ENCODE peak calls at places on chromosome 5, in seven cellular contexts. One of them, this sample, is unnamed.

GRCh38 chr5:9156282-9156681 is 389.6 kb downstream of the SEMA5A start:
- DNase-seq in lung microvascular endothelial cell: peak; percentile 49
- DNase-seq in T-cell: no peak
- DNase-seq in heart left ventricle: peak; percentile 36
- DNase-seq in fibroblast of the conjunctiva: peak; percentile 44
- DNase-seq in occipital lobe: peak; percentile 17
- DNase-seq in breast epithelium: no peak
- DNase-seq in this sample: no peak

GRCh38 chr5:56264417-56265025 is 31.4 kb upstream of the ANKRD55 start:
- DNase-seq in lung microvascular endothelial cell: peak; percentile 59
- DNase-seq in breast epithelium: no peak
- DNase-seq in fibroblast of the conjunctiva: peak; percentile 28
- DNase-seq in occipital lobe: no peak
- DNase-seq in heart left ventricle: no peak
- DNase-seq in T-cell: no peak
- DNase-seq in this sample: peak; percentile 66

GRCh38 chr5:83484294-83484693 is 12.8 kb downstream of the VCAN start:
- DNase-seq in breast epithelium: no peak
- DNase-seq in fibroblast of the conjunctiva: no peak
- DNase-seq in T-cell: no peak
- DNase-seq in lung microvascular endothelial cell: no peak
- DNase-seq in occipital lobe: no peak
- DNase-seq in heart left ventricle: no peak
- DNase-seq in this sample: no peak

GRCh38 chr5:150322202-150322601 is 19.5 kb upstream of the ARSI start:
- DNase-seq in breast epithelium: no peak
- DNase-seq in fibroblast of the conjunctiva: no peak
- DNase-seq in lung microvascular endothelial cell: peak; percentile 56
- DNase-seq in occipital lobe: no peak
- DNase-seq in T-cell: no peak
- DNase-seq in heart left ventricle: no peak
- DNase-seq in this sample: peak; percentile 26

GRCh38 chr5:139733698-139734491 is 61.7 kb upstream of the PSD2 start:
- DNase-seq in heart left ventricle: no peak
- DNase-seq in fibroblast of the conjunctiva: no peak
- DNase-seq in lung microvascular endothelial cell: no peak
- DNase-seq in breast epithelium: no peak
- DNase-seq in occipital lobe: peak; percentile 78
- DNase-seq in T-cell: no peak
- DNase-seq in this sample: no peak

GRCh38 chr5:171424726-171425125 is 5.3 kb downstream of the FGF18 start:
- DNase-seq in T-cell: no peak
- DNase-seq in fibroblast of the conjunctiva: no peak
- DNase-seq in breast epithelium: no peak
- DNase-seq in occipital lobe: no peak
- DNase-seq in lung microvascular endothelial cell: no peak
- DNase-seq in heart left ventricle: no peak
- DNase-seq in this sample: no peak

GRCh38 chr5:37668524-37669047 is 171.3 kb downstream of the GDNF start:
- DNase-seq in occipital lobe: no peak
- DNase-seq in breast epithelium: peak; percentile 60
- DNase-seq in fibroblast of the conjunctiva: peak; percentile 77
- DNase-seq in lung microvascular endothelial cell: peak; percentile 97
- DNase-seq in heart left ventricle: peak; percentile 67
- DNase-seq in T-cell: no peak
- DNase-seq in this sample: peak; percentile 96

GRCh38 chr5:153782589-153783238 is 256.0 kb downstream of the FAM114A2 start:
- DNase-seq in breast epithelium: no peak
- DNase-seq in lung microvascular endothelial cell: peak; percentile 65
- DNase-seq in occipital lobe: no peak
- DNase-seq in heart left ventricle: no peak
- DNase-seq in T-cell: no peak
- DNase-seq in fibroblast of the conjunctiva: no peak
- DNase-seq in this sample: no peak

GRCh38 chr5:53501054-53501453 is 20.6 kb downstream of the FST start:
- DNase-seq in occipital lobe: no peak
- DNase-seq in breast epithelium: no peak
- DNase-seq in lung microvascular endothelial cell: no peak
- DNase-seq in heart left ventricle: no peak
- DNase-seq in fibroblast of the conjunctiva: no peak
- DNase-seq in T-cell: no peak
- DNase-seq in this sample: no peak

GRCh38 chr5:7837401-7837800 is 13.5 kb downstream of the CFAP90 start:
- DNase-seq in fibroblast of the conjunctiva: no peak
- DNase-seq in occipital lobe: no peak
- DNase-seq in breast epithelium: no peak
- DNase-seq in T-cell: no peak
- DNase-seq in lung microvascular endothelial cell: no peak
- DNase-seq in heart left ventricle: no peak
- DNase-seq in this sample: no peak

GRCh38 chr5:56105511-56106372 is 111.0 kb upstream of the IL6ST start:
- DNase-seq in lung microvascular endothelial cell: no peak
- DNase-seq in breast epithelium: no peak
- DNase-seq in occipital lobe: no peak
- DNase-seq in T-cell: no peak
- DNase-seq in heart left ventricle: no peak
- DNase-seq in fibroblast of the conjunctiva: no peak
- DNase-seq in this sample: no peak

GRCh38 chr5:116575635-116576042 is 1.0 kb upstream of the SEMA6A start:
- DNase-seq in fibroblast of the conjunctiva: no peak
- DNase-seq in breast epithelium: no peak
- DNase-seq in heart left ventricle: peak; percentile 28
- DNase-seq in T-cell: no peak
- DNase-seq in lung microvascular endothelial cell: no peak
- DNase-seq in occipital lobe: no peak
- DNase-seq in this sample: no peak

GRCh38 chr5:109911731-109912130 is 222.0 kb downstream of the MAN2A1 start:
- DNase-seq in breast epithelium: no peak
- DNase-seq in T-cell: no peak
- DNase-seq in fibroblast of the conjunctiva: peak; percentile 63
- DNase-seq in lung microvascular endothelial cell: no peak
- DNase-seq in heart left ventricle: no peak
- DNase-seq in occipital lobe: no peak
- DNase-seq in this sample: no peak

GRCh38 chr5:82641362-82641988 is 363.3 kb upstream of the RPS23 start:
- DNase-seq in breast epithelium: peak; percentile 61
- DNase-seq in lung microvascular endothelial cell: peak; percentile 79
- DNase-seq in T-cell: no peak
- DNase-seq in fibroblast of the conjunctiva: peak; percentile 83
- DNase-seq in heart left ventricle: peak; percentile 70
- DNase-seq in occipital lobe: peak; percentile 16
- DNase-seq in this sample: peak; percentile 84

GRCh38 chr5:9468070-9468388 is 77.8 kb downstream of the SEMA5A start:
- DNase-seq in occipital lobe: no peak
- DNase-seq in breast epithelium: no peak
- DNase-seq in heart left ventricle: no peak
- DNase-seq in lung microvascular endothelial cell: no peak
- DNase-seq in fibroblast of the conjunctiva: peak; percentile 61
- DNase-seq in T-cell: no peak
- DNase-seq in this sample: no peak

GRCh38 chr5:164941102-164941501 is 1435.7 kb downstream of the MAT2B start:
- DNase-seq in breast epithelium: no peak
- DNase-seq in heart left ventricle: no peak
- DNase-seq in fibroblast of the conjunctiva: no peak
- DNase-seq in occipital lobe: no peak
- DNase-seq in lung microvascular endothelial cell: no peak
- DNase-seq in T-cell: no peak
- DNase-seq in this sample: no peak

GRCh38 chr5:98933446-98934072 is 4.8 kb upstream of the CHD1 start:
- DNase-seq in lung microvascular endothelial cell: no peak
- DNase-seq in fibroblast of the conjunctiva: no peak
- DNase-seq in breast epithelium: no peak
- DNase-seq in heart left ventricle: no peak
- DNase-seq in occipital lobe: no peak
- DNase-seq in T-cell: peak; percentile 30
- DNase-seq in this sample: no peak

GRCh38 chr5:39717186-39717897 is 292.6 kb upstream of the DAB2 start:
- DNase-seq in fibroblast of the conjunctiva: peak; percentile 18
- DNase-seq in lung microvascular endothelial cell: no peak
- DNase-seq in breast epithelium: no peak
- DNase-seq in T-cell: no peak
- DNase-seq in occipital lobe: no peak
- DNase-seq in heart left ventricle: no peak
- DNase-seq in this sample: no peak

This sample was measured in dermis blood vessel endothelial cell.